ENCODE peak calls at places on chromosomes 1 and 21, in six cellular contexts. One of them, this sample, is unnamed.

GRCh38 chr1:182054698-182055326 is 6.7 kb downstream of the ZNF648 start:
- DNase-seq in CD4-positive, CD25-positive, alpha-beta regulatory T cell: peak; percentile 75
- DNase-seq in transverse colon: peak; percentile 42
- DNase-seq in lower lobe of right lung: no peak
- DNase-seq in tibial artery: peak; percentile 56
- DNase-seq in colonic mucosa: peak; percentile 73
- DNase-seq in this sample: no peak

GRCh38 chr1:107936498-107937481 is 28.2 kb downstream of the VAV3 start:
- DNase-seq in CD4-positive, CD25-positive, alpha-beta regulatory T cell: peak; percentile 59
- DNase-seq in transverse colon: peak; percentile 22
- DNase-seq in colonic mucosa: no peak
- DNase-seq in tibial artery: peak; percentile 37
- DNase-seq in lower lobe of right lung: no peak
- DNase-seq in this sample: no peak

GRCh38 chr1:206450271-206450670 is 20.0 kb upstream of the IKBKE start:
- DNase-seq in tibial artery: no peak
- DNase-seq in colonic mucosa: no peak
- DNase-seq in lower lobe of right lung: no peak
- DNase-seq in CD4-positive, CD25-positive, alpha-beta regulatory T cell: no peak
- DNase-seq in transverse colon: no peak
- DNase-seq in this sample: no peak

GRCh38 chr1:226986496-226987178 is 46.5 kb downstream of the COQ8A start:
- DNase-seq in tibial artery: no peak
- DNase-seq in lower lobe of right lung: no peak
- DNase-seq in transverse colon: no peak
- DNase-seq in CD4-positive, CD25-positive, alpha-beta regulatory T cell: no peak
- DNase-seq in colonic mucosa: no peak
- DNase-seq in this sample: no peak

GRCh38 chr1:2451744-2452582 is 24.1 kb upstream of the PLCH2 start:
- DNase-seq in colonic mucosa: no peak
- DNase-seq in transverse colon: no peak
- DNase-seq in CD4-positive, CD25-positive, alpha-beta regulatory T cell: no peak
- DNase-seq in lower lobe of right lung: no peak
- DNase-seq in tibial artery: no peak
- DNase-seq in this sample: no peak

GRCh38 chr1:99370476-99370875 is 106.2 kb downstream of the PLPPR4 start:
- DNase-seq in transverse colon: no peak
- DNase-seq in lower lobe of right lung: no peak
- DNase-seq in CD4-positive, CD25-positive, alpha-beta regulatory T cell: no peak
- DNase-seq in tibial artery: no peak
- DNase-seq in colonic mucosa: no peak
- DNase-seq in this sample: no peak

GRCh38 chr1:56375184-56375837 is 204.1 kb downstream of the PLPP3 start:
- DNase-seq in lower lobe of right lung: no peak
- DNase-seq in CD4-positive, CD25-positive, alpha-beta regulatory T cell: no peak
- DNase-seq in tibial artery: no peak
- DNase-seq in colonic mucosa: no peak
- DNase-seq in transverse colon: no peak
- DNase-seq in this sample: no peak

GRCh38 chr1:62687903-62688686 is at the start of gene DOCK7:
- DNase-seq in CD4-positive, CD25-positive, alpha-beta regulatory T cell: peak; percentile 68
- DNase-seq in transverse colon: peak; percentile 85
- DNase-seq in colonic mucosa: peak; percentile 88
- DNase-seq in lower lobe of right lung: peak; percentile 85
- DNase-seq in tibial artery: peak; percentile 70
- DNase-seq in this sample: peak; percentile 82

GRCh38 chr1:234621657-234622335 is 11.8 kb upstream of the IRF2BP2 start:
- DNase-seq in CD4-positive, CD25-positive, alpha-beta regulatory T cell: no peak
- DNase-seq in lower lobe of right lung: no peak
- DNase-seq in colonic mucosa: no peak
- DNase-seq in transverse colon: no peak
- DNase-seq in tibial artery: no peak
- DNase-seq in this sample: no peak

GRCh38 chr1:48216276-48216675 is 6.2 kb upstream of the SLC5A9 start:
- DNase-seq in CD4-positive, CD25-positive, alpha-beta regulatory T cell: no peak
- DNase-seq in tibial artery: no peak
- DNase-seq in transverse colon: no peak
- DNase-seq in colonic mucosa: no peak
- DNase-seq in lower lobe of right lung: no peak
- DNase-seq in this sample: no peak

GRCh38 chr1:99647460-99647859 is 1.5 kb downstream of the PALMD start:
- DNase-seq in colonic mucosa: no peak
- DNase-seq in CD4-positive, CD25-positive, alpha-beta regulatory T cell: no peak
- DNase-seq in transverse colon: no peak
- DNase-seq in lower lobe of right lung: no peak
- DNase-seq in tibial artery: no peak
- DNase-seq in this sample: no peak

GRCh38 chr1:165187020-165187628 is 169.4 kb downstream of the LMX1A start:
- DNase-seq in CD4-positive, CD25-positive, alpha-beta regulatory T cell: no peak
- DNase-seq in transverse colon: no peak
- DNase-seq in colonic mucosa: no peak
- DNase-seq in tibial artery: no peak
- DNase-seq in lower lobe of right lung: no peak
- DNase-seq in this sample: no peak

GRCh38 chr1:225483818-225484656 is 56.2 kb upstream of the LBR start:
- DNase-seq in transverse colon: no peak
- DNase-seq in lower lobe of right lung: no peak
- DNase-seq in CD4-positive, CD25-positive, alpha-beta regulatory T cell: no peak
- DNase-seq in colonic mucosa: no peak
- DNase-seq in tibial artery: no peak
- DNase-seq in this sample: no peak

GRCh38 chr1:241310451-241310850 is 46.6 kb downstream of the RGS7 start:
- DNase-seq in tibial artery: no peak
- DNase-seq in CD4-positive, CD25-positive, alpha-beta regulatory T cell: no peak
- DNase-seq in transverse colon: no peak
- DNase-seq in lower lobe of right lung: no peak
- DNase-seq in colonic mucosa: no peak
- DNase-seq in this sample: no peak

GRCh38 chr1:152495066-152495675 is 15.4 kb upstream of the LCE5A start:
- DNase-seq in tibial artery: no peak
- DNase-seq in transverse colon: peak; percentile 51
- DNase-seq in CD4-positive, CD25-positive, alpha-beta regulatory T cell: peak; percentile 21
- DNase-seq in colonic mucosa: peak; percentile 60
- DNase-seq in lower lobe of right lung: no peak
- DNase-seq in this sample: peak; percentile 56

GRCh38 chr21:31184462-31184861 is 146.2 kb upstream of the KRTAP19-8 start:
- DNase-seq in CD4-positive, CD25-positive, alpha-beta regulatory T cell: peak; percentile 91
- DNase-seq in lower lobe of right lung: no peak
- DNase-seq in colonic mucosa: no peak
- DNase-seq in tibial artery: no peak
- DNase-seq in transverse colon: no peak
- DNase-seq in this sample: no peak

GRCh38 chr1:29094954-29095353 is 28.7 kb downstream of the TMEM200B start:
- DNase-seq in CD4-positive, CD25-positive, alpha-beta regulatory T cell: no peak
- DNase-seq in tibial artery: no peak
- DNase-seq in transverse colon: no peak
- DNase-seq in lower lobe of right lung: no peak
- DNase-seq in colonic mucosa: no peak
- DNase-seq in this sample: no peak
- H3K36me3 ChIP-seq in CD4-positive, CD25-positive, alpha-beta regulatory T cell: peaks cover 88% of the 10 kb centered on the region
- H3K36me3 ChIP-seq in tibial artery: peaks cover 4% of the 10 kb centered on the region
- H3K36me3 ChIP-seq in transverse colon: no peaks in the 10 kb centered on the region
- H3K36me3 ChIP-seq in lower lobe of right lung: peaks cover 35% of the 10 kb centered on the region
- H3K36me3 ChIP-seq in colonic mucosa: no peaks in the 10 kb centered on the region
- H3K36me3 ChIP-seq in this sample: no peaks in the 10 kb centered on the region

DNA sequence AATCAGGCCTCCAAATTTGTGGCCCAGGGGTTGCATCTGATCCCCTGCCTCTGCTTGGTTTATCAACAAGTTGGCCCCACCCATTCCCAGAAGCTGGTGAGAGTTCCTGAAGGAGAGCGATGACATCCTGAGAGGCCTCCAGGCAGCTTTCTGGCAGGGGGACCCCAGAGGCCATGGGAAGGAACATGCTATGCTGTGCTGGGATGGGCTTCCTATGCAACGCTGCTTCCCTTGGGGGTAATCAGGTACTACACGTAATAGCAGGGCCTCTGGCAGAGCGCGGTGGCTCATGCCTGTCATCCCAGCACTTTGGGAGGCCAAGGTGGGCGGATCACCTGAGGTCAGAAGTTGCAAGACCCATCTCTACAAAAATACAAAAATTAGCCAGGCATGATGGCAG is 8.4 kb upstream of the MTF1 start:
- DNase-seq in lower lobe of right lung: no peak
- DNase-seq in CD4-positive, CD25-positive, alpha-beta regulatory T cell: no peak
- DNase-seq in colonic mucosa: no peak
- DNase-seq in transverse colon: no peak
- DNase-seq in tibial artery: no peak
- DNase-seq in this sample: no peak
- H3K4me1 ChIP-seq in lower lobe of right lung: no peaks in the 10 kb centered on the region
- H3K4me1 ChIP-seq in CD4-positive, CD25-positive, alpha-beta regulatory T cell: no peaks in the 10 kb centered on the region
- H3K4me1 ChIP-seq in colonic mucosa: no peaks in the 10 kb centered on the region
- H3K4me1 ChIP-seq in transverse colon: no peaks in the 10 kb centered on the region
- H3K4me1 ChIP-seq in tibial artery: no peaks in the 10 kb centered on the region
- H3K4me1 ChIP-seq in this sample: no peaks in the 10 kb centered on the region

GRCh38 chr1:18731591-18732235 is 101.1 kb downstream of the PAX7 start:
- DNase-seq in lower lobe of right lung: no peak
- DNase-seq in colonic mucosa: no peak
- DNase-seq in transverse colon: no peak
- DNase-seq in CD4-positive, CD25-positive, alpha-beta regulatory T cell: no peak
- DNase-seq in tibial artery: no peak
- DNase-seq in this sample: no peak

GRCh38 chr1:18734001-18734400 is 103.4 kb downstream of the PAX7 start:
- DNase-seq in tibial artery: no peak
- DNase-seq in lower lobe of right lung: no peak
- DNase-seq in CD4-positive, CD25-positive, alpha-beta regulatory T cell: no peak
- DNase-seq in transverse colon: no peak
- DNase-seq in colonic mucosa: no peak
- DNase-seq in this sample: no peak

GRCh38 chr1:18731148-18731547 is 100.5 kb downstream of the PAX7 start:
- DNase-seq in CD4-positive, CD25-positive, alpha-beta regulatory T cell: no peak
- DNase-seq in transverse colon: no peak
- DNase-seq in colonic mucosa: no peak
- DNase-seq in tibial artery: no peak
- DNase-seq in lower lobe of right lung: no peak
- DNase-seq in this sample: no peak

GRCh38 chr1:18734461-18735368 is 104.1 kb downstream of the PAX7 start:
- DNase-seq in transverse colon: no peak
- DNase-seq in CD4-positive, CD25-positive, alpha-beta regulatory T cell: no peak
- DNase-seq in colonic mucosa: no peak
- DNase-seq in tibial artery: no peak
- DNase-seq in lower lobe of right lung: no peak
- DNase-seq in this sample: no peak

GRCh38 chr1:18732686-18733085 is 102.0 kb downstream of the PAX7 start:
- DNase-seq in tibial artery: no peak
- DNase-seq in lower lobe of right lung: no peak
- DNase-seq in CD4-positive, CD25-positive, alpha-beta regulatory T cell: no peak
- DNase-seq in transverse colon: no peak
- DNase-seq in colonic mucosa: no peak
- DNase-seq in this sample: no peak
- H3K36me3 ChIP-seq in tibial artery: no peaks in the 10 kb centered on the region
- H3K36me3 ChIP-seq in lower lobe of right lung: no peaks in the 10 kb centered on the region
- H3K36me3 ChIP-seq in CD4-positive, CD25-positive, alpha-beta regulatory T cell: no peaks in the 10 kb centered on the region
- H3K36me3 ChIP-seq in transverse colon: no peaks in the 10 kb centered on the region
- H3K36me3 ChIP-seq in colonic mucosa: no peaks in the 10 kb centered on the region
- H3K36me3 ChIP-seq in this sample: no peaks in the 10 kb centered on the region

GRCh38 chr1:21736011-21736410 is 46.9 kb downstream of the USP48 start:
- DNase-seq in colonic mucosa: no peak
- DNase-seq in transverse colon: no peak
- DNase-seq in lower lobe of right lung: no peak
- DNase-seq in tibial artery: no peak
- DNase-seq in CD4-positive, CD25-positive, alpha-beta regulatory T cell: no peak
- DNase-seq in this sample: no peak

GRCh38 chr1:21743476-21743875 is 39.5 kb downstream of the USP48 start:
- DNase-seq in tibial artery: no peak
- DNase-seq in CD4-positive, CD25-positive, alpha-beta regulatory T cell: no peak
- DNase-seq in transverse colon: no peak
- DNase-seq in colonic mucosa: no peak
- DNase-seq in lower lobe of right lung: no peak
- DNase-seq in this sample: no peak

GRCh38 chr1:21736876-21737275 is 46.1 kb downstream of the USP48 start:
- DNase-seq in lower lobe of right lung: no peak
- DNase-seq in transverse colon: no peak
- DNase-seq in colonic mucosa: no peak
- DNase-seq in tibial artery: no peak
- DNase-seq in CD4-positive, CD25-positive, alpha-beta regulatory T cell: no peak
- DNase-seq in this sample: no peak

GRCh38 chr1:21742578-21742977 is 40.4 kb downstream of the USP48 start:
- DNase-seq in transverse colon: no peak
- DNase-seq in CD4-positive, CD25-positive, alpha-beta regulatory T cell: no peak
- DNase-seq in colonic mucosa: no peak
- DNase-seq in tibial artery: no peak
- DNase-seq in lower lobe of right lung: no peak
- DNase-seq in this sample: no peak

DNA sequence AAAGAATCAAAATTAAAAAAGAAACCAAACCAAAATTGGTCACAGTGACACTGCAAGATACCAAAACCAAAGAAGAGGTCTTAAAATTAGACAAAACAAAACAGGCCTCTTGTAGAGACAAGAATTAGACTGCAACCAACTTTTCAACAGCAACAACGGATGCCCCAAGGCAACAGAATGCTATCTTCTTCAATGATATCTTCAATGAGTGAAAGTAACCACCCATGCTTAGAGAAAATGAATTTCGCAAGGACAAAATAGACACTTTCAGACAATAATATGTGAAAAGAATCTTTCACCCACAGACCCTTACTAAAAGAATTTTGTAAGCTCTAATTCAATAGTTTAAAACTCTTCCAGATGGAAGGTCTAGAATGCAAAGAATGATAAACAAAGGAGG is 41.7 kb downstream of the USP48 start:
- DNase-seq in lower lobe of right lung: no peak
- DNase-seq in tibial artery: no peak
- DNase-seq in colonic mucosa: no peak
- DNase-seq in CD4-positive, CD25-positive, alpha-beta regulatory T cell: no peak
- DNase-seq in transverse colon: no peak
- DNase-seq in this sample: no peak
- H3K4me1 ChIP-seq in lower lobe of right lung: no peaks in the 10 kb centered on the region
- H3K4me1 ChIP-seq in tibial artery: no peaks in the 10 kb centered on the region
- H3K4me1 ChIP-seq in colonic mucosa: no peaks in the 10 kb centered on the region
- H3K4me1 ChIP-seq in CD4-positive, CD25-positive, alpha-beta regulatory T cell: no peaks in the 10 kb centered on the region
- H3K4me1 ChIP-seq in transverse colon: no peaks in the 10 kb centered on the region
- H3K4me1 ChIP-seq in this sample: no peaks in the 10 kb centered on the region

DNA sequence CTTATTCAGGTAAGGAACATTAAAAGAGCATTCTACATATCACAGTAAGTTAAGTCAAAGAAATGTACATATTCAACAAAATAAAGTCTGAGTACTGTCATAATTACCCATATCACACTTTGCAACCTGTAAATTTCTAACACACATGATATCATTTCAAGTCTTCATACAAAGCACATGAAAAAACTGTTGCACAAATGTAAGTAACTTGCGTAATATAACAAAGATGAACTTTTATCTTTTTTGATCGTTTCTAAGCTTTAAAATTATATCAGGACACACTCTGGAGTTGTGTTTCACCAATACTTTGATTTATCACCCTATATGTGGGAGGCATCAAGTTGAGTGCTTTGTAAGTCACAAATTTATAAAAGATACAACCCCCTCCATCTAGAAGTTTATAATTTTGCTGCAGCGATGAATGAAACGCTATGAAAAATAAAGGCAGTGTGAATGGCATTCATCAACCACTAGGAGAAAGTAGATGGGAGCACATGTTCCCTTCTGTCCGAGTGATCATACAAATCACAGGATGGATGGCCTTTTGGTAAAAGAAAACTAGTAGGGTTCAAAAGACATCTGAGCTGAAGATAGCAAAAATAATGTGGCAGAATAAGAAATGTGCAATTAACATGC is 27.6 kb downstream of the NRIP1 start:
- DNase-seq in lower lobe of right lung: no peak
- DNase-seq in tibial artery: no peak
- DNase-seq in colonic mucosa: no peak
- DNase-seq in CD4-positive, CD25-positive, alpha-beta regulatory T cell: no peak
- DNase-seq in transverse colon: no peak
- DNase-seq in this sample: no peak
- H3K36me3 ChIP-seq in lower lobe of right lung: no peaks in the 10 kb centered on the region
- H3K36me3 ChIP-seq in tibial artery: peaks cover under 1% of the 10 kb centered on the region
- H3K36me3 ChIP-seq in colonic mucosa: no peaks in the 10 kb centered on the region
- H3K36me3 ChIP-seq in CD4-positive, CD25-positive, alpha-beta regulatory T cell: no peaks in the 10 kb centered on the region
- H3K36me3 ChIP-seq in transverse colon: no peaks in the 10 kb centered on the region
- H3K36me3 ChIP-seq in this sample: no peaks in the 10 kb centered on the region